ENCODE peak calls at places on chromosomes 2 and 18, in six cellular contexts. V is astrocyte of the spinal cord, L is Calu3, K is dorsolateral prefrontal cortex, I is right lobe of liver, B is mucosa of descending colon. D is an unnamed sample.

GRCh38 chr2:155904720-155905119 is 427.8 kb downstream of the NR4A2 start:
- DNase-seq in V (no peak), L (no peak), K (no peak), I (no peak), B (no peak), D (no peak)

GRCh38 chr18:57940166-57940565 is 103.9 kb upstream of the NEDD4L start:
- DNase-seq in V (no peak), L (no peak), K (no peak), I (no peak), B (no peak), D (no peak)

GRCh38 chr18:21362921-21363320 is 120.9 kb downstream of the GREB1L start:
- DNase-seq in V (no peak), L (no peak), K (no peak), I (no peak), B (no peak), D (no peak)

GRCh38 chr2:135650721-135651120 is 90.9 kb upstream of the UBXN4 start:
- DNase-seq in V (peak; percentile 10), L (no peak), K (no peak), I (no peak), B (no peak), D (no peak)

GRCh38 chr18:77100751-77101355 is 31.7 kb downstream of the MBP start:
- DNase-seq in V (no peak), L (no peak), K (no peak), I (no peak), B (no peak), D (peak; percentile 73)

GRCh38 chr2:190094471-190094870 is 31.9 kb upstream of the MSTN start:
- DNase-seq in V (no peak), L (no peak), K (no peak), I (no peak), B (no peak), D (no peak)

GRCh38 chr2:172770887-172771286 is 35.2 kb downstream of the RAPGEF4 start:
- DNase-seq in V (no peak), L (no peak), K (no peak), I (no peak), B (no peak), D (no peak)

GRCh38 chr2:108923019-108923700 is 65.9 kb downstream of the EDAR start:
- DNase-seq in V (no peak), L (no peak), K (peak; percentile 31), I (peak; percentile 39), B (no peak), D (peak; percentile 99)

GRCh38 chr2:71801969-71802368 is 345.7 kb downstream of the CYP26B1 start:
- DNase-seq in V (peak; percentile 19), L (peak; percentile 47), K (peak; percentile 67), I (peak; percentile 65), B (no peak), D (peak; percentile 22)

GRCh38 chr2:64644240-64645013 is 9.3 kb downstream of the SERTAD2 start:
- DNase-seq in V (peak; percentile 85), L (peak; percentile 77), K (no peak), I (peak; percentile 69), B (peak; percentile 82), D (peak; percentile 68)

GRCh38 chr2:39778775-39779751 is at the start of gene THUMPD2:
- DNase-seq in V (peak; percentile 65), L (peak; percentile 78), K (peak; percentile 82), I (peak; percentile 75), B (peak; percentile 79), D (peak; percentile 43)

GRCh38 chr18:8450013-8450412 is 159.2 kb upstream of the RAB12 start:
- DNase-seq in V (no peak), L (peak; percentile 28), K (no peak), I (no peak), B (no peak), D (no peak)
- TF ChIP-seq CTCF in V (peak; percentile 53), L (peak; percentile 71), K (no peak), I (peak; percentile 33), B (no peak), D (peak; percentile 61)

GRCh38 chr2:5913729-5914390 is 221.7 kb downstream of the SOX11 start:
- DNase-seq in V (no peak), L (no peak), K (no peak), I (no peak), B (no peak), D (no peak)

GRCh38 chr2:5915926-5916325 is 223.7 kb downstream of the SOX11 start:
- DNase-seq in V (peak; percentile 45), L (peak; percentile 38), K (no peak), I (no peak), B (no peak), D (no peak)

GRCh38 chr2:5911801-5912200 is 219.6 kb downstream of the SOX11 start:
- DNase-seq in V (no peak), L (no peak), K (no peak), I (no peak), B (no peak), D (no peak)

DNA sequence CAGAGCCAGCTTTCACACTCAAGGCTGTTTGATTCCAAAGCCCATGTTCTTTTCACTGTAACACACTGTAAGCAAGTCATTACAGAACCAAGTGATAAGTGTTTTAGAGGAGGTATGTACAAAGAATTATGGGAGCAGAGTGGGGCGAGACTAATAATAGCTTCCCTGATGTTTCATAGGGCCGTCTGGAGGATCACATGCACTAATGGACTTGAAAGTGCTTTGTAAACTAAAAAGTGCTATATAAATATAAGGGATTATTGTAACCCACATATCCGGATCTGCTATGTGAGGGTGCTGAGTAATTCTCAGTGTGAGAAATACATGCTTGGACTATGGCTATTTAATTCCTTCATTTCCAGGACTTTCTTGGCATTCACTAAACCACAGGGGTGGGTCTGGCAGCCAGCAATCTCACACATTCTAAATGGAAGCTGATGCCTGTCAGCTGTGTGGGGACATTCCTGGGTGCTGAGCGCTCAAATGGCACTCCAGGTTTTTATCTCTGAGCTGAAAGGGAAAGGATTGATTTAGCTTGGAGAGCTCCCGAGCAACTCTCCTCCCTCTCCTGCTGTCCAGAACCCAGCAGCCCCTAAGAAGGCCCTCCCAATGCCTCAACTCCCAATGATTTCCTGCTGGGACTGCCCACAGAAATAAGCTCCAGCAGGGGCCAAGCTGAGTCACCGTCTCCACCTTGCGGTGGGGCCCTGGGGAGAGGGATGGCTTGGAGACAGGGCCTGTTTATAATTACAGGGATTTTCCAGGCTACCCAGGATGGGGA is 222.8 kb downstream of the SOX11 start:
- DNase-seq in V (peak; percentile 97), L (no peak), K (no peak), I (no peak), B (no peak), D (no peak)
- TF ChIP-seq CTCF in V (peak; percentile 46), L (no peak), K (no peak), I (no peak), B (no peak), D (no peak)

GRCh38 chr2:75896779-75897366 is 186.2 kb upstream of the GCFC2 start:
- DNase-seq in V (no peak), L (no peak), K (no peak), I (no peak), B (no peak), D (peak; percentile 45)
- TF ChIP-seq CTCF in V (peak; percentile 45), L (no peak), K (peak; percentile 31), I (peak; percentile 63), B (no peak), D (peak; percentile 65)

GRCh38 chr18:59140287-59140885 is 702 bp downstream of the SEC11C start:
- DNase-seq in V (peak; percentile 40), L (peak; percentile 24), K (peak; percentile 52), I (peak; percentile 52), B (no peak), D (peak; percentile 38)
- TF ChIP-seq CTCF in V (no peak), L (no peak), K (no peak), I (no peak), B (no peak), D (no peak)

GRCh38 chr2:170928824-170929685 is at the start of gene GORASP2:
- DNase-seq in V (peak; percentile 100), L (peak; percentile 97), K (peak; percentile 96), I (peak; percentile 99), B (peak; percentile 99), D (peak; percentile 96)
- TF ChIP-seq CTCF in V (peak; percentile 86), L (peak; percentile 86), K (peak; percentile 94), I (peak; percentile 97), B (peak; percentile 98), D (peak; percentile 88)

DNA sequence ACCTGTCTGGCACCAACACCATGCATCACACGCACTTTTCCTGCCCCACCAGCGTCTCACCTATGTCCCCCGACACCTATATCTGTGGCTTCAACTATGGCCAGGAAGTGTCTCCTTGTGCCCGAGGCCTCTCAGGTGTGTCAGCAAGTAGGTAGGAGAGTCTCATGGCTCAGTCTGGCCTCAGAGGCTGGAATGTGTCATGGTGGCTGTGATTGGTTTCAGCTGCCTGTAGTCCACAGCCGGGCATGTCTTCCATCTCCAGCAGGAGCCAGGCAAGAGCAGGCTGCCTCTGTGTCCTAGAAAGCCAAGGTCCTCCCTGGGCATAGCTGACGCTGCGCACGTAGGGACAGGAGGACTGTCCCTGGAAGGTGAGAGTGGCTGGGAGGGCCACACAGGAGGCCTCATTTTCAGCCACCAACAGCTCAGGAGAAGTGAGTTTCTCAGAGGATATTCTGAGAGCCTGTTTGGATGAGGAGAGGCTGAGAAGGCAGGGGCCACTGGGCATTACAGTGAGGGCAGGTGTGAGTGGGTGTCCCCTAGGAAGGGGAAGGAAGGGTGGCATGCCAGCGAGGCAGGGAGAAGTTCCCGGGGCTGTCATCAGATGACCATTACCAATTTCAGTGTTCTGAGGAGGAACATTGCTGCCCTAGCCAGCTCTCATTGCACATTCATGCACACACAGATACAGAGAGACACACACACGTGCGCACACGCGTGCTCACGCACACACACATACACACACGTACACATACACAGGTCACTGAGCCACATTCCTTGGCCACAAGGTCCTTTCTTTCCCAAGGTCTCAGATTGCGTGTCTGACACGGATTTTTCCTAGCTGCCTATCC is 47.1 kb downstream of the SDC1 start:
- DNase-seq in V (no peak), L (no peak), K (no peak), I (peak; percentile 52), B (no peak), D (no peak)
- TF ChIP-seq CTCF in V (no peak), L (no peak), K (no peak), I (peak; percentile 9), B (no peak), D (no peak)

DNA sequence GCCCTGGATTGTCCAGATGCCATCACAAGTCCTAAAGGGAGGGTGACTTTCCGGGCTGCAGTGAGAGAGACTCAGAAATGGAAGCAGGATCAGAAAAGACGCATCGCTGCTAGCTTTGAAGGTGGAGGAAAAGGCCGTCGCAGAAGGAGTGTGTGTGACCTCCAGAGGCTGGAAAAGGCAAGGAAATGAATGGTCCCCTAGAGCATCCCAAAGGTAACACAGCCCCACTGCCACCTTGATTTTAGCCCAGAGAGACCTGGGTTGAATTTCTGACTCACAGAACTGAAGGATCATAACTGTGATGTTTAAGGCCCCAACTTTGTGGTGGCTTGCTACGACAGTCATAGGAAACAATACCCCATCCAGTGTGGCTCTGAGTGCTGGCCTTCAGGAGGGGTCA is 8.6 kb upstream of the NCK2 start:
- DNase-seq in V (no peak), L (no peak), K (no peak), I (no peak), B (no peak), D (no peak)
- TF ChIP-seq CTCF in V (no peak), L (no peak), K (no peak), I (no peak), B (no peak), D (no peak)

DNA sequence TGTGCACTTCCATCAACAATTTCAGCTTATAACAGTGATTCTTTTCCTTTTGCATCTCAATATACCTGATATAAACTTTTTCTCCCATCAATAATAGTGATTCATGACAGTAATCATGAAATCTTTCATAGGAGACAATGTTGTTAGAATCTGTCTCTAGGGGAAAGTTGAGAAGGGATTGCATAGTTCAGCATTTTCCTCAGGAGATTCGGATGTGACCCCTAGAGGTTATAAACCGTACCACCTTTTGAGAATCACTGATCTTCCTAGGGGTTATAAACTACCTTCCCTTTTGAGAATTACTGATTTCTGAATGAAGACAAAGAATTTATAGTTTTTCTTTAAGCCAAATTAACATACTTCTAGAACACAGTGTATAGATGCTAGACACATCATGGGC is 53.0 kb upstream of the GALNT3 start:
- DNase-seq in V (no peak), L (no peak), K (no peak), I (no peak), B (no peak), D (no peak)
- TF ChIP-seq CTCF in V (no peak), L (no peak), K (no peak), I (no peak), B (no peak), D (no peak)

D was measured in bronchial epithelial cell.